ENCODE peak calls at places on chromosomes 1 and 21, in four cellular contexts. K is epithelial cell of esophagus, W is osteoblast, S is tibial nerve. R is an unnamed sample.

GRCh38 chr1:15004396-15004795 is 149.2 kb upstream of the TMEM51 start:
- DNase-seq in K (peak; percentile 48), W (no peak), S (no peak), R (no peak)

GRCh38 chr1:71521655-71522264 is 440.9 kb upstream of the ZRANB2 start:
- DNase-seq in K (peak; percentile 59), W (peak; percentile 45), S (no peak), R (no peak)

GRCh38 chr1:8663090-8663802 is 154.2 kb downstream of the RERE start:
- DNase-seq in K (peak; percentile 34), W (no peak), S (no peak), R (no peak)

GRCh38 chr1:208159542-208160258 is 84.5 kb downstream of the PLXNA2 start:
- DNase-seq in K (no peak), W (peak; percentile 69), S (no peak), R (no peak)

GRCh38 chr1:11925938-11926292 is 312 bp downstream of the KIAA2013 start:
- DNase-seq in K (no peak), W (peak; percentile 83), S (no peak), R (no peak)

GRCh38 chr1:66360285-66360724 is 173.6 kb upstream of the SGIP1 start:
- DNase-seq in K (no peak), W (no peak), S (no peak), R (no peak)

GRCh38 chr1:21249940-21250493 is 40.2 kb downstream of the ECE1 start:
- DNase-seq in K (no peak), W (no peak), S (no peak), R (no peak)

GRCh38 chr21:34996304-34997081 is 52.6 kb downstream of the RUNX1 start:
- DNase-seq in K (no peak), W (peak; percentile 57), S (no peak), R (no peak)

GRCh38 chr1:206864939-206865671 is at the start of gene IL20:
- DNase-seq in K (peak; percentile 92), W (peak; percentile 67), S (peak; percentile 59), R (peak; percentile 79)

GRCh38 chr1:29236743-29236992 is 346 bp downstream of the PTPRU start:
- DNase-seq in K (no peak), W (no peak), S (no peak), R (no peak)

GRCh38 chr1:159828176-159828575 is 1.5 kb downstream of the SLAMF8 start:
- DNase-seq in K (peak; percentile 57), W (no peak), S (no peak), R (no peak)

GRCh38 chr1:96815914-96816313 is 94.3 kb downstream of the PTBP2 start:
- DNase-seq in K (no peak), W (no peak), S (no peak), R (no peak)

GRCh38 chr1:30908886-30909777 is 574 bp upstream of the SDC3 start:
- DNase-seq in K (no peak), W (peak; percentile 71), S (no peak), R (no peak)

GRCh38 chr1:6393400-6394187 is at the start of gene ACOT7:
- DNase-seq in K (peak; percentile 92), W (peak; percentile 100), S (peak; percentile 76), R (peak; percentile 87)
- TF ChIP-seq CTCF in K (peak; percentile 43), W (peak; percentile 8), S (no peak), R (no peak)

GRCh38 chr1:99642053-99642452 is 3.9 kb upstream of the PALMD start:
- DNase-seq in K (no peak), W (no peak), S (no peak), R (no peak)
- TF ChIP-seq CTCF in K (no peak), W (no peak), S (no peak), R (no peak)

DNA sequence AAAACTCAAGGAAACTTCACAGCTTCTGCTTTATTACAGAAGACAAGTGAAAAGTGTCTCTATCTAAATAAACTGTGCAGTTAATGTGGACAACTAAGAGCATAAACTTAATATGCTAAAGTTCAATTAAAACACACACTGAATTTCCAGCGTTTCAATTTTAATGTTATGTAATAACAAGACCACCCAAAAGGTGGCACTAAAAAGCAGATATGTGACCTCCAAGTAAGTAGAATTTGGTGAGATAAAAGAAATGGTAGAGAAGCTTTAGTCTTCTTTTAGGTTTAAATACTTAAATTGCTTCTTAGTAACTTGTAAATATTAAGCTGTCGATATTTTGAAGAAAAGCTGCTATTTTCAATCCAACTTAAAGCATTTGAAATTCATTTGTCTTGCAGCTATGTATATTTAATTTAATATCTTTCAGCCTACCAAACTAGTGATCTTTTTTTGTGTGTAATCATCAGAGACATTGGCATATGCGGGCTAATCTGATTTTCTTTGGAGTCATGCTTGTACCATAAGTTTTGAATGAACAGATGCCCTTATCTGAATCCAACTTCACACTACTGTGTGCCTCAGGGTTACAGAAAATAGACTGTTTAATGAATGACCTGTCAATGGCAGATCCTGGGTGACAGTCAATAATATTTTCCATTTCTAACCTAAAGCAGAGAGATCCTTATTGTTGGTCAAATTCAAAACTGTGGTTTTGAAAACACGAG is 36.5 kb upstream of the ADAMTS1 start:
- DNase-seq in K (peak; percentile 6), W (peak; percentile 61), S (no peak), R (no peak)
- TF ChIP-seq CTCF in K (no peak), W (peak; percentile 43), S (no peak), R (peak; percentile 21)

DNA sequence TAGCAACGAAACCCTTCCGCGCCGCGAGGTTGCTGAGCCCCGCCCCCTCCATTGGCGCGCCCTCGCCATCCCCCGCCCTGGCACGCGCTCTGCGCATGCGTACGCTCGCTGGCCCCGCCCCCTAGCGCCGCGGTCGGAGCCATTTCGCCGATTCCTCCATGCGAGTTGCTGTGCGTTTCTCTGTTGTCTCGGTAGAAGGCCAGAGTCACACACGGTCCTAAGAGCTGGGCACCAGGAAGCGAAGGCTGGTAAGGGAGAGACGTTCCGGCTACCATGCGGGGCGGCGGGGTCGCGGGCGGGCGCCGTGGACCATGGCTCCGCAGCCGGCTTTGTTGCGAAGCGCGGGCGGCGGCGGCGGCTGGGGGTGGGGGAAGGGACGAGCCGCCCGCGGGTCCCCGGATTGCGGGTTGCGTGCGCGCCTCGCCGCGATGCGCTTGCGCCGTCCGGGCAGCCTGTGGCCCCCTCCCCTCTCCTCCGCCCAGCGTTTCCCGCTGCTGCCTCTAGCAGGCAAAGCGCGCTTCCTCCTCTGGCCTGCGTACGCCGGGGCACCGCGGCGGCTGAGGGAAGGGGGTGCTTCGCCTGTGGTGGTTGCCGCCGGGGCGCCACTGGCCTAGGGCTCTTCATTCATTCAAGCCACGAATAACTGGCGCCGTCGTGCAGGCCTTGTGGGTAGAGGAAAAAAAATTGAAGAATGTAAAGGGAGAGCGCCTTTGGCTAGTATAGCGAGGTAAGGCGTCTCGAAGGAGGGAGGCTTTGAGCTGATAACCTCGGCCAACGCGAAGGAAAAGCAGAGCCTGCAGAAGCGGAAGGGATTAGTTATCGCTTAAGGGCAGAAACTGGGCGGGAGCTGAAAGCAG is at the start of gene DHX9:
- DNase-seq in K (peak; percentile 88), W (peak; percentile 98), S (peak; percentile 87), R (peak; percentile 98)
- TF ChIP-seq CTCF in K (no peak), W (no peak), S (no peak), R (no peak)

GRCh38 chr1:151888972-151889570 is 20.2 kb downstream of the THEM4 start:
- DNase-seq in K (peak; percentile 45), W (peak; percentile 15), S (no peak), R (no peak)
- TF ChIP-seq CTCF in K (peak; percentile 40), W (peak; percentile 46), S (peak; percentile 26), R (peak; percentile 59)

GRCh38 chr21:40840441-40840840 is 6.5 kb downstream of the DSCAM start:
- DNase-seq in K (peak; percentile 75), W (no peak), S (no peak), R (no peak)

GRCh38 chr21:40839551-40839950 is 7.4 kb downstream of the DSCAM start:
- DNase-seq in K (no peak), W (no peak), S (no peak), R (no peak)

GRCh38 chr21:40842197-40842552 is 4.8 kb downstream of the DSCAM start:
- DNase-seq in K (no peak), W (no peak), S (no peak), R (no peak)

GRCh38 chr21:40844935-40845334 is 2.0 kb downstream of the DSCAM start:
- DNase-seq in K (peak; percentile 86), W (no peak), S (no peak), R (no peak)

DNA sequence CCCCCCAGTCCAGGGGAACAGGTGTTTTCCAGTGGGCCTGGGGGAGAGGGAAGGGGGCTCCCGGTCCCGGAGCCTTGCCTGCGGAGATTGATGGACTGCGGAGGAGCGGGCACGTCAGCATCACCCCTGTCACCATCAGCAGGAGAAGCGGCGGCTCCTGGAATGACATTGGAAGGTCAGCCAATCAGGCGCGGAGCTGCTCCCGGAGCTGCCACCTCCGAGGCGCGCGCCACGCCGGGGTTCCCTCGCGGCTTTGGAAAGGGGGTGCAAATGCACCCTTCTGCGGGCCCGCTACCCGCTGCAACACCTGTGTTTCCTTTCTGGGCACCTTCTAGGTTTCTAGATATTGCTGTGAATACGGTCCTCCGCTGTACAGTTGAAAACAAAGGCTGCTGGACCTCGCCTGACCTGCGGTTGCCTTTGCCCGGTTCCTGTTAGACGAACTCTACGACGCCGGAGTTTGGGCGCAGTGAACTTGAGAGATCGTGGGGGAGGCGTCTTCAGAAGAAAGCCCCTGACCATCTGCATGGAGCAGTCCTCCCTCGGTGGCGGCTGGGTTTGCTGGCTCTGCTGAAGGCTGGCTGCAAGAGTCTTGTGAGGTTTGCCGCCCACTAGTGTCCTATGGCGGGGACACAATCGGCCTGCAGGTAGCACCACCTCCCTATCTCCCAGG is 5.3 kb downstream of the DSCAM start:
- DNase-seq in K (peak; percentile 79), W (no peak), S (no peak), R (no peak)
- TF ChIP-seq CTCF in K (peak; percentile 69), W (no peak), S (no peak), R (no peak)